ENCODE peak calls at places on chromosomes 2 and 18, in ten cellular contexts. H is GM23338, N is HCT116, S is spleen, M is suprapubic skin, Y is transverse colon, R is stomach, C is breast epithelium, F is HL-60, A is upper lobe of left lung. D is an unnamed sample.

GRCh38 chr18:37654711-37655369 is 89.2 kb upstream of the CELF4 start:
- DNase-seq in C (no peak), S (no peak), N (no peak), Y (no peak), R (no peak), H (no peak), M (no peak), A (no peak), F (no peak), D (no peak)

GRCh38 chr2:88575630-88576029 is 51.6 kb downstream of the EIF2AK3 start:
- DNase-seq in F (no peak), S (no peak), M (no peak), H (no peak), Y (no peak), R (no peak), A (no peak), N (no peak), C (no peak), D (no peak)

GRCh38 chr2:165697727-165698620 is 96.1 kb downstream of the GALNT3 start:
- DNase-seq in A (no peak), N (no peak), M (no peak), S (no peak), C (no peak), R (no peak), Y (no peak), H (peak), F (no peak), D (no peak)

GRCh38 chr2:157246212-157247067 is 11.1 kb upstream of the GALNT5 start:
- DNase-seq in R (no peak), A (no peak), H (peak), S (no peak), F (no peak), Y (no peak), N (peak), M (no peak), C (no peak), D (no peak)

GRCh38 chr2:162258686-162259085 is 15.4 kb upstream of the FAP start:
- DNase-seq in Y (no peak), N (no peak), S (no peak), F (no peak), H (no peak), R (no peak), C (no peak), A (no peak), M (no peak), D (no peak)

GRCh38 chr18:10020176-10020575 is 106.4 kb downstream of the VAPA start:
- DNase-seq in M (no peak), C (no peak), Y (no peak), S (no peak), H (no peak), A (no peak), N (no peak), F (peak), R (no peak), D (peak)

GRCh38 chr2:77807531-77808215 is 285.5 kb upstream of the LRRTM4 start:
- DNase-seq in H (no peak), R (no peak), F (no peak), S (no peak), N (no peak), A (no peak), M (no peak), C (no peak), Y (no peak), D (no peak)

GRCh38 chr18:10285283-10285640 is 169.2 kb upstream of the APCDD1 start:
- DNase-seq in F (peak), N (no peak), R (no peak), Y (no peak), C (no peak), S (no peak), M (no peak), A (no peak), H (no peak), D (no peak)

GRCh38 chr2:60294901-60295590 is 258.4 kb downstream of the BCL11A start:
- DNase-seq in C (no peak), H (no peak), A (no peak), R (no peak), S (no peak), F (no peak), Y (no peak), N (no peak), M (no peak), D (no peak)

GRCh38 chr2:36539631-36540030 is 58.3 kb downstream of the FEZ2 start:
- DNase-seq in C (no peak), F (no peak), H (no peak), M (no peak), A (no peak), S (no peak), Y (no peak), R (no peak), N (no peak), D (no peak)

GRCh38 chr18:11587846-11588245 is 21.6 kb upstream of the SLC35G4 start:
- DNase-seq in H (no peak), A (no peak), F (no peak), M (no peak), C (no peak), N (no peak), Y (no peak), R (no peak), S (no peak), D (no peak)

GRCh38 chr18:26556573-26556972 is 8.2 kb upstream of the KCTD1 start:
- DNase-seq in M (no peak), F (no peak), S (no peak), Y (no peak), C (no peak), H (no peak), A (no peak), R (no peak), N (no peak), D (no peak)

GRCh38 chr2:237726401-237726830 is 72.2 kb upstream of the RBM44 start:
- DNase-seq in C (no peak), A (no peak), S (no peak), Y (no peak), N (no peak), M (peak), H (no peak), F (no peak), R (peak), D (peak)

GRCh38 chr18:63137999-63138448 is 181.5 kb downstream of the BCL2 start:
- DNase-seq in M (no peak), A (peak), N (no peak), C (no peak), R (no peak), F (peak), S (peak), Y (no peak), H (no peak), D (no peak)

GRCh38 chr2:70747284-70747683 is 20.7 kb downstream of the ADD2 start:
- DNase-seq in R (no peak), C (no peak), S (no peak), M (no peak), H (no peak), F (no peak), Y (no peak), A (no peak), N (no peak), D (no peak)

GRCh38 chr2:203891474-203891873 is 23.9 kb downstream of the CTLA4 start:
- DNase-seq in S (no peak), C (no peak), R (no peak), Y (no peak), M (no peak), A (peak), N (no peak), H (no peak), F (peak), D (no peak)

GRCh38 chr2:96913398-96914202 is 43.7 kb upstream of the SEMA4C start:
- DNase-seq in Y (peak), C (no peak), R (no peak), F (peak), N (no peak), M (no peak), H (no peak), S (peak), A (no peak), D (no peak)

GRCh38 chr2:147433822-147434221 is 411.0 kb upstream of the ACVR2A start:
- DNase-seq in M (no peak), C (no peak), N (no peak), Y (no peak), S (no peak), R (peak), F (no peak), H (no peak), A (no peak), D (no peak)

GRCh38 chr2:230225486-230225885 is at the start of gene SP140:
- DNase-seq in R (peak), Y (peak), A (peak), N (no peak), S (peak), F (peak), H (no peak), M (no peak), C (no peak), D (no peak)

GRCh38 chr2:229475753-229476152 is 204.7 kb upstream of the PID1 start:
- DNase-seq in N (no peak), F (no peak), M (no peak), R (no peak), C (no peak), S (no peak), Y (no peak), H (peak), A (no peak), D (no peak)

GRCh38 chr2:112640800-112641675 is 4.7 kb upstream of the SLC20A1 start:
- DNase-seq in A (peak), M (no peak), H (no peak), S (no peak), R (no peak), F (no peak), N (no peak), Y (no peak), C (no peak), D (no peak)

GRCh38 chr2:236749346-236749745 is 179.7 kb downstream of the ACKR3 start:
- DNase-seq in C (no peak), R (no peak), H (no peak), M (no peak), S (no peak), Y (no peak), N (no peak), F (no peak), A (no peak), D (no peak)

GRCh38 chr2:115976916-115977315 is 1534.5 kb downstream of the DPP10 start:
- DNase-seq in M (no peak), R (no peak), N (no peak), C (no peak), Y (no peak), F (no peak), A (no peak), S (no peak), H (no peak), D (no peak)

GRCh38 chr18:35311506-35311905 is 21.5 kb upstream of the ZSCAN30 start:
- DNase-seq in S (no peak), N (no peak), H (no peak), F (no peak), A (no peak), R (no peak), Y (no peak), M (no peak), C (no peak), D (no peak)

GRCh38 chr2:226256709-226257401 is 542.8 kb downstream of the IRS1 start:
- DNase-seq in C (no peak), M (no peak), Y (no peak), H (no peak), N (no peak), A (no peak), R (no peak), S (no peak), F (no peak), D (no peak)

GRCh38 chr2:68344031-68344430 is 21.1 kb upstream of the PLEK start:
- DNase-seq in A (no peak), R (no peak), N (no peak), S (no peak), F (no peak), C (no peak), H (no peak), M (no peak), Y (no peak), D (no peak)

GRCh38 chr2:47056374-47056773 is 98.7 kb downstream of the STPG4 start:
- DNase-seq in S (no peak), A (no peak), F (no peak), Y (no peak), C (no peak), H (no peak), M (no peak), R (no peak), N (no peak), D (no peak)

GRCh38 chr18:36186461-36187137 is 698 bp upstream of the MOCOS start:
- DNase-seq in R (peak), C (peak), F (peak), N (no peak), H (peak), A (peak), Y (peak), M (peak), S (peak), D (no peak)

GRCh38 chr2:39015424-39015823 is 105.4 kb downstream of the SOS1 start:
- DNase-seq in Y (no peak), C (no peak), M (no peak), A (no peak), F (no peak), N (no peak), H (no peak), R (no peak), S (no peak), D (no peak)

GRCh38 chr2:120244656-120245519 is 7.8 kb upstream of the RALB start:
- DNase-seq in Y (no peak), R (no peak), C (peak), N (no peak), H (no peak), M (no peak), A (no peak), S (peak), F (no peak), D (no peak)

GRCh38 chr2:175605989-175606841 is 395.9 kb downstream of the LNPK start:
- DNase-seq in Y (no peak), A (no peak), N (no peak), R (no peak), H (peak), S (no peak), F (no peak), C (no peak), M (no peak), D (no peak)

GRCh38 chr2:231563378-231563961 is 29.2 kb upstream of the TEX44 start:
- DNase-seq in F (peak), C (no peak), M (no peak), N (peak), H (peak), A (peak), R (peak), S (no peak), Y (peak), D (no peak)

GRCh38 chr2:151071382-151071781 is 190.3 kb downstream of the RBM43 start:
- DNase-seq in A (no peak), R (no peak), H (peak), F (no peak), M (no peak), Y (no peak), S (no peak), N (peak), C (no peak), D (no peak)

DNA sequence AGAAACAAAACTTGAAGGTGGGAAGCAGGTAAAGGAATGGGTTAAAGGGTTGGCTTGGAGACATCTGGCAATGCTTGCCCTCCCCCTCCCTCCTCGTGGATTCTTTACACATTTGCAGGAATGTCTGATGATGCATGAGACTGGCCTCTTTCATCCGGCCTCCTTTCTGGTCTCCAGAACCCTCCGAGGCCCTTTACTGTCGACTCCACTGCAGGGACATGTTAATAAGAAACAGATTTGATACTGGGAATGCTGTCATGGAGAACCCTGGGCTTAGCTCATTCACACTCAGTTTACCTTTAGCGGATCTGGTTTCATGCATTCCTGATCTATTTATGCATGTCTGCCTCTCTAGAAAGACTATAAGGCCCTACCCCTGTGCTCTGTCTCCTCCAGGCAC is 238.7 kb downstream of the TGIF1 start:
- DNase-seq in M (no peak), F (no peak), S (no peak), A (no peak), R (no peak), Y (no peak), H (peak), C (no peak), N (no peak), D (no peak)
- TF ChIP-seq POLR2AphosphoS5 in M (no peak), F (no peak), S (no peak), A (no peak), R (no peak), Y (no peak), H (no peak), C (no peak), N (no peak), D (no peak)

DNA sequence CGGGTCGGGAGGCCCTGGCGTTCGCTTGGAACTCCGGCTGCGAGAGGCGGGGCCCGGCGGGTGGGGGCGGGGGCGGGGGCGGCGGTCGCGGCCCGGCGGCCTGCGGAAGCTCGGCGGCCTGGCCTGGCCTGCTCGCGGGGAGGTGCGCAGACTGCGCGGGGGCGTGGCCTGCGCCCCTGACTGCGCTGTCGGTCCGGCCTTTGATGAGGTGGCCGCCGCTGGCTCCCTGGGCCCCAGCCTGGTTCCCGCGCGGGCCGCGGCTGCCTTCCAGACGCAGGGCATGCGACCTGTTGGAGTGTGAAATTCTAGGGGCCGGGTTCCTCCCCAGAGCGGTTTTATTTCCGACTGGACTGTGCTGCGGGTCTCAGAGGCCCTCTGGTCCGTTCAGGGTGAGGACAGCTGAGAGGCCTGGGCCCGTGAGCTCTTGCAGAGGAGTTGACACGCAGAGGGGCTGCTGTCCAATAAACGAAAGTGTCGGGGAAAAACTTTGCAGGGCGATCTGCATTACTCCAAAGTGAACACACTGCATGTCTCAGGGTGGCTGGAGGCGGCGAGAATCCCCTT is 629 bp downstream of the NRBP1 start:
- DNase-seq in C (peak), N (peak), S (peak), Y (peak), M (peak), R (peak), H (peak), A (peak), F (peak), D (peak)
- TF ChIP-seq POLR2AphosphoS5 in C (no peak), N (no peak), S (no peak), Y (peak), M (no peak), R (no peak), H (no peak), A (no peak), F (no peak), D (no peak)

DNA sequence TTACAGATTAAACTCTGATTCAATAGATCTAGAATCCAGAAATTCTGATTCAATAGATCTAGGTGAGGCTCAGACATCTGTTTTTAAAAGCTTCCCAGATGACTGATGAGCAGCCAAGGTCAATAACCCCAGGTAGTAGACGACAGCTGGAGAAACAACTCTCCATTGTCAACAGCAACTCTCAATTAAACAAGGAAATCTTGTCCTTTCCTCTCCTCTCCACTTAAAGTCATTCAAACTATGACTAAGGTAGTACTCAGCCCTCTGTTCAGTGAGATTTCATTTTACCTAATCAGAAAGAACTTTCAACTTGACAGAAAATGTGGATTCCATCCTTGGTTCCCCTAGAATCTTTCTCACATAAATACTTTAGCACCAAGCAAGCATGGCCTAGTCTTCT is 94.6 kb upstream of the SCG2 start:
- DNase-seq in A (no peak), C (no peak), N (peak), F (no peak), M (no peak), S (no peak), R (no peak), H (no peak), Y (no peak), D (no peak)
- TF ChIP-seq POLR2AphosphoS5 in A (no peak), C (no peak), N (peak), F (no peak), M (no peak), S (no peak), R (no peak), H (no peak), Y (no peak), D (no peak)

DNA sequence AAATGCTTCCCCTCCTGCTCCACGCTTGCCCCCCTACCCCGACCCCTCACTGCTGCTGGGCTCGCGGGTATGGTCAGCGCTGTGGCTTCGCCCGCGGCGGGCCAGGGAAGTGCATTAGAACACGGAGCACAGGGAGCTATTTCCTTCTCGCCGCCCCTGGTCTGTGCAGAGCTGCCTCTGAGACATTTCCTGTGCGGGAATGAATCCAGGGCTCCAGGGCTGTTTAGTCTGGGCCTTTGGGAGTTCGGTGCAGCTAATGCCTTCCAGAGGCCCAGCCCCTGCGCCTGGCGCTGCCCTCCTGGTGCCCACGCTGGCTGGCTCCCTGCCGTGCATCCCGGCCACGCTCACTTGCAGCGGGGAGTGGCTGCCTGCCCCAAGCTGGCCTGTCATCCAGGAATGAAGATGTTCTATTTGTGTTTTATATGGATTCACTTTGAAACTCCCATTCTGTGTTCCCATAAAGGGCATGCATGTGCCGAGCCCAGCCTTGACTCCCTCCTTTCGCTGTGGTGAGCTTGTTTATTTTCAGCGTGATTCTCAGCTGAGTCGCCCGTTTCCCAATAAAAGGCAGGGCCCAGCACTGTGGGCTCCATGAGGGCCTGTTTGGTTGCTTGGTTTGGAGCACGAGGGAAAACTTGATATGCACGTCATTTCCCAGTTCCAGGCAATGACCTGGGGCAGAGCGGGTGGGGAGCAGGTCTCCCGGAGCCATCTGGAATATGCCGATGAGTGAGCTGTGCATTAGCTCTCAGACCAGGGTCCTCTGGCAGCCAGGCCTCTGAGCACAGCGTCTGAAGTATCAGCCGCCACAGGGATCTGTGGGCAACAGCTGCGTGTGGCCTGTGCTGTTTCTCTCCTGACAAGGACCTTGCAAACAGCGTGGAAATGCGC is 42.7 kb downstream of the SH3RF3 start:
- DNase-seq in S (no peak), C (no peak), R (peak), H (no peak), M (peak), A (peak), Y (peak), N (no peak), F (no peak), D (peak)
- TF ChIP-seq POLR2AphosphoS5 in S (peak), C (no peak), R (peak), H (no peak), M (peak), A (peak), Y (peak), N (no peak), F (no peak), D (peak)

DNA sequence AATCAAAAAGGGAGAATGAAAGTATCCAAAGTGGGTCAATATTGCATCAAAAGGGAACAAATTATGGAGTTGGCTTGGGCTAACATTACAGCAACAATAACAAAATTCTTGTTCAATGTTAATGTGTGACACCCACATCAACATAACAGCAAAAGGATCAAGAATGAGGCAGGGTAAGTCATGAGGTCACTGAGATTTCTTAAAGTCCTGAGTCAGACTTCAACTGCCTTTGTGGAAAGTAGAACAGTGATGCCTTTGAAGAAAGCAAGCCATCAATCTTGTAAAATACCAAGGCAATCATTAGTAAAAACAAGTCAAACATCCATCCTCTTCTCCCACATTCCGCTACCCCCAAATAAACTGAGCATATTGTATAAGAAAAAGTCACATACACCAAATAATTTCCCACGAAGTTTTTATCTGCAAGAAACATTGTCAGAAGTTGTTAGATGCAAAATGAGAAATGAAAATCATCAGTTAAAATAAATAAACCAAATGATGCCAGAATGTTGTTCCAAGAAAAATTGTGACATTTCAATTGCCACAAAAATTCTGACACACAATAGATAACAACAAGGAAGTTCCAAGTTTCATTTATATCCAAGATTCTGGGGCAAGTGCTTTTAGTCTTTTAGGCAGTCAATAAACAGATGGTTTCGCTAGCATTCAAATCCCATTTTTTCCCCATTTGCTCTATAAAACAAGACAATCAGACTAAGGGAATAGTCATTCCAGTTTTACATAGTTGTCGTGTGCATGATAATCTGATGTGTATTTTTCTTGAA is 216.1 kb upstream of the SETBP1 start:
- DNase-seq in R (no peak), S (no peak), A (no peak), N (no peak), H (no peak), M (no peak), Y (no peak), F (no peak), C (no peak), D (no peak)
- TF ChIP-seq POLR2AphosphoS5 in R (no peak), S (no peak), A (no peak), N (no peak), H (no peak), M (no peak), Y (no peak), F (no peak), C (no peak), D (no peak)